ENCODE peak calls at places on chromosomes 12 and 14, in five cellular contexts. One of them, this sample, is unnamed.

GRCh38 chr12:38547586-38547985 is 231.0 kb downstream of the ALG10B start:
- DNase-seq in SK-N-MC: no peak
- DNase-seq in H1: no peak
- DNase-seq in transverse colon: no peak
- DNase-seq in stomach: no peak
- DNase-seq in this sample: no peak

GRCh38 chr12:131117438-131118245 is 163.9 kb downstream of the ADGRD1 start:
- DNase-seq in H1: no peak
- DNase-seq in transverse colon: no peak
- DNase-seq in stomach: no peak
- DNase-seq in SK-N-MC: no peak
- DNase-seq in this sample: peak; percentile 3

GRCh38 chr12:3753549-3754284 is 808 bp upstream of the CRACR2A start:
- DNase-seq in stomach: no peak
- DNase-seq in SK-N-MC: no peak
- DNase-seq in transverse colon: no peak
- DNase-seq in H1: peak; percentile 44
- DNase-seq in this sample: no peak

GRCh38 chr12:10249690-10250455 is 37.2 kb downstream of the GABARAPL1 start:
- DNase-seq in SK-N-MC: no peak
- DNase-seq in transverse colon: no peak
- DNase-seq in H1: no peak
- DNase-seq in stomach: no peak
- DNase-seq in this sample: no peak

GRCh38 chr14:62885451-62885850 is 159.8 kb downstream of the KCNH5 start:
- DNase-seq in stomach: no peak
- DNase-seq in SK-N-MC: no peak
- DNase-seq in transverse colon: no peak
- DNase-seq in H1: no peak
- DNase-seq in this sample: no peak

GRCh38 chr12:65389436-65389835 is 111.0 kb downstream of the MSRB3 start:
- DNase-seq in H1: no peak
- DNase-seq in transverse colon: no peak
- DNase-seq in SK-N-MC: no peak
- DNase-seq in stomach: no peak
- DNase-seq in this sample: no peak

GRCh38 chr14:21822109-21822508 is 148.5 kb upstream of the OR4E1 start:
- DNase-seq in transverse colon: no peak
- DNase-seq in H1: no peak
- DNase-seq in SK-N-MC: no peak
- DNase-seq in stomach: no peak
- DNase-seq in this sample: no peak

GRCh38 chr12:32549675-32550079 is 129.4 kb upstream of the DNM1L start:
- DNase-seq in SK-N-MC: no peak
- DNase-seq in transverse colon: no peak
- DNase-seq in stomach: no peak
- DNase-seq in H1: peak; percentile 46
- DNase-seq in this sample: no peak

GRCh38 chr14:52031781-52032180 is 37.1 kb downstream of the NID2 start:
- DNase-seq in SK-N-MC: no peak
- DNase-seq in stomach: no peak
- DNase-seq in transverse colon: no peak
- DNase-seq in H1: no peak
- DNase-seq in this sample: no peak

GRCh38 chr12:121793501-121793835 is at the start of gene RHOF:
- DNase-seq in SK-N-MC: no peak
- DNase-seq in transverse colon: peak; percentile 73
- DNase-seq in stomach: peak; percentile 68
- DNase-seq in H1: no peak
- DNase-seq in this sample: peak; percentile 81

GRCh38 chr14:105018414-105018813 is 2.5 kb downstream of the CDCA4 start:
- DNase-seq in transverse colon: no peak
- DNase-seq in SK-N-MC: no peak
- DNase-seq in stomach: no peak
- DNase-seq in H1: no peak
- DNase-seq in this sample: no peak

GRCh38 chr12:22733756-22734155 is 108.8 kb downstream of the ETNK1 start:
- DNase-seq in H1: no peak
- DNase-seq in SK-N-MC: no peak
- DNase-seq in stomach: no peak
- DNase-seq in transverse colon: no peak
- DNase-seq in this sample: no peak

GRCh38 chr12:52185400-52185967 is 6.3 kb downstream of the KRT80 start:
- DNase-seq in SK-N-MC: no peak
- DNase-seq in transverse colon: no peak
- DNase-seq in H1: no peak
- DNase-seq in stomach: no peak
- DNase-seq in this sample: no peak

GRCh38 chr12:59820594-59821011 is 224.8 kb downstream of the SLC16A7 start:
- DNase-seq in transverse colon: no peak
- DNase-seq in stomach: no peak
- DNase-seq in SK-N-MC: no peak
- DNase-seq in H1: no peak
- DNase-seq in this sample: no peak

GRCh38 chr14:99690636-99691035 is 6.5 kb downstream of the CYP46A1 start:
- DNase-seq in stomach: no peak
- DNase-seq in H1: peak; percentile 24
- DNase-seq in SK-N-MC: no peak
- DNase-seq in transverse colon: no peak
- DNase-seq in this sample: no peak

GRCh38 chr12:63276537-63277365 is 125.8 kb upstream of the AVPR1A start:
- DNase-seq in transverse colon: no peak
- DNase-seq in H1: peak; percentile 69
- DNase-seq in SK-N-MC: peak; percentile 3
- DNase-seq in stomach: peak; percentile 61
- DNase-seq in this sample: no peak

GRCh38 chr14:49464885-49465284 is 121.3 kb downstream of the RPS29 start:
- DNase-seq in H1: peak; percentile 58
- DNase-seq in transverse colon: no peak
- DNase-seq in SK-N-MC: no peak
- DNase-seq in stomach: no peak
- DNase-seq in this sample: no peak

GRCh38 chr12:75979181-75979580 is 52.4 kb downstream of the PHLDA1 start:
- DNase-seq in H1: no peak
- DNase-seq in stomach: no peak
- DNase-seq in SK-N-MC: no peak
- DNase-seq in transverse colon: no peak
- DNase-seq in this sample: no peak

GRCh38 chr12:92466391-92467305 is 236.1 kb upstream of the PLEKHG7 start:
- DNase-seq in stomach: no peak
- DNase-seq in SK-N-MC: no peak
- DNase-seq in H1: peak; percentile 49
- DNase-seq in transverse colon: peak; percentile 53
- DNase-seq in this sample: no peak

GRCh38 chr12:1439201-1439600 is 155.2 kb downstream of the FBXL14 start:
- DNase-seq in SK-N-MC: no peak
- DNase-seq in stomach: no peak
- DNase-seq in H1: no peak
- DNase-seq in transverse colon: no peak
- DNase-seq in this sample: no peak

GRCh38 chr14:41873379-41874034 is 266.8 kb downstream of the LRFN5 start:
- DNase-seq in transverse colon: no peak
- DNase-seq in stomach: no peak
- DNase-seq in SK-N-MC: peak; percentile 70
- DNase-seq in H1: no peak
- DNase-seq in this sample: no peak

GRCh38 chr12:91852646-91853045 is 293.0 kb downstream of the BTG1 start:
- DNase-seq in SK-N-MC: peak; percentile 70
- DNase-seq in transverse colon: no peak
- DNase-seq in H1: no peak
- DNase-seq in stomach: no peak
- DNase-seq in this sample: no peak

GRCh38 chr14:104555621-104556255 is 23.8 kb upstream of the C14orf180 start:
- DNase-seq in transverse colon: no peak
- DNase-seq in H1: no peak
- DNase-seq in stomach: no peak
- DNase-seq in SK-N-MC: no peak
- DNase-seq in this sample: peak; percentile 10

GRCh38 chr14:20970647-20970982 is 15.3 kb downstream of the RNASE2 start:
- DNase-seq in H1: no peak
- DNase-seq in SK-N-MC: no peak
- DNase-seq in transverse colon: no peak
- DNase-seq in stomach: no peak
- DNase-seq in this sample: no peak

GRCh38 chr12:105233045-105233905 is 2.7 kb downstream of the APPL2 start:
- DNase-seq in stomach: no peak
- DNase-seq in SK-N-MC: no peak
- DNase-seq in H1: no peak
- DNase-seq in transverse colon: no peak
- DNase-seq in this sample: no peak

GRCh38 chr14:71266994-71267636 is 359.9 kb downstream of the PCNX1 start:
- DNase-seq in SK-N-MC: no peak
- DNase-seq in stomach: no peak
- DNase-seq in transverse colon: no peak
- DNase-seq in H1: no peak
- DNase-seq in this sample: no peak

GRCh38 chr14:76117789-76118188 is 33.9 kb upstream of the GPATCH2L start:
- DNase-seq in stomach: no peak
- DNase-seq in transverse colon: no peak
- DNase-seq in SK-N-MC: no peak
- DNase-seq in H1: no peak
- DNase-seq in this sample: no peak

GRCh38 chr14:97687944-97688625 is 890.9 kb downstream of the VRK1 start:
- DNase-seq in stomach: no peak
- DNase-seq in H1: no peak
- DNase-seq in transverse colon: no peak
- DNase-seq in SK-N-MC: no peak
- DNase-seq in this sample: no peak

GRCh38 chr14:35858521-35859209 is 32.5 kb downstream of the BRMS1L start:
- DNase-seq in stomach: no peak
- DNase-seq in transverse colon: no peak
- DNase-seq in H1: no peak
- DNase-seq in SK-N-MC: no peak
- DNase-seq in this sample: no peak

GRCh38 chr12:113269257-113269943 is 48.1 kb downstream of the TPCN1 start:
- DNase-seq in SK-N-MC: no peak
- DNase-seq in stomach: no peak
- DNase-seq in transverse colon: no peak
- DNase-seq in H1: no peak
- DNase-seq in this sample: no peak

GRCh38 chr12:47979686-47980085 is 16.3 kb downstream of the TMEM106C start:
- DNase-seq in H1: no peak
- DNase-seq in transverse colon: no peak
- DNase-seq in SK-N-MC: no peak
- DNase-seq in stomach: no peak
- DNase-seq in this sample: no peak

DNA sequence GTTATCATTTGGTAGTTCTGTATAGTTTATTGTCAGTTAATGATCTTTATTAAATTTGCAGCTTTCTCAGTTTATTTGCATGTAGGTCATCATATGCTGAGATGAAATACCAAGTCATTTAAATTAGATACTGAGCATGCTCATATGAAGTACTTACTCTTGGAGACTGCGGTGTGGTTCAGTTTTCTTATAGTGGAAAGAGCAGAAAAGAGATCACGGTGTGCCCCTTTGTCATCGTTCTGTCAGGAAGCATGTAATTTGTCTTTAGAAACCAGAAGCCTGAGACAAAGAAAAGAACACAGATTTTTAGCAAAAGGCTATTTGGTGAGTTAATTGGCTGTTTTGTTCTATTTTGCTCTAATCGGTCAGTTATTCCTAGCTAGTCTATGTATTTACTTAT is 75.6 kb downstream of the PLEKHA5 start:
- DNase-seq in SK-N-MC: no peak
- DNase-seq in stomach: no peak
- DNase-seq in transverse colon: no peak
- DNase-seq in H1: no peak
- DNase-seq in this sample: no peak
- H3K27ac ChIP-seq in SK-N-MC: no peak overlapping the region
- H3K27ac ChIP-seq in stomach: no peak overlapping the region
- H3K27ac ChIP-seq in transverse colon: no peak overlapping the region
- H3K27ac ChIP-seq in H1: no peak overlapping the region
- H3K27ac ChIP-seq in this sample: no peak overlapping the region

GRCh38 chr12:57584690-57585089 is 6.3 kb upstream of the PIP4K2C start:
- DNase-seq in stomach: no peak
- DNase-seq in SK-N-MC: no peak
- DNase-seq in H1: no peak
- DNase-seq in transverse colon: no peak
- DNase-seq in this sample: no peak
- TF ChIP-seq POLR2AphosphoS5 in stomach: no peak
- TF ChIP-seq POLR2AphosphoS5 in SK-N-MC: no peak
- TF ChIP-seq POLR2AphosphoS5 in H1: no peak
- TF ChIP-seq POLR2AphosphoS5 in transverse colon: no peak
- TF ChIP-seq POLR2AphosphoS5 in this sample: no peak

GRCh38 chr12:94262228-94263010 is 114.0 kb downstream of the PLXNC1 start:
- DNase-seq in stomach: peak; percentile 68
- DNase-seq in transverse colon: peak; percentile 81
- DNase-seq in H1: no peak
- DNase-seq in SK-N-MC: no peak
- DNase-seq in this sample: peak; percentile 89

GRCh38 chr12:94261119-94261518 is 112.7 kb downstream of the PLXNC1 start:
- DNase-seq in transverse colon: no peak
- DNase-seq in stomach: no peak
- DNase-seq in SK-N-MC: no peak
- DNase-seq in H1: no peak
- DNase-seq in this sample: no peak

GRCh38 chr12:94260717-94261116 is 112.3 kb downstream of the PLXNC1 start:
- DNase-seq in SK-N-MC: no peak
- DNase-seq in H1: no peak
- DNase-seq in transverse colon: no peak
- DNase-seq in stomach: no peak
- DNase-seq in this sample: no peak

GRCh38 chr12:94263011-94263786 is 114.8 kb downstream of the PLXNC1 start:
- DNase-seq in H1: no peak
- DNase-seq in transverse colon: peak; percentile 33
- DNase-seq in stomach: no peak
- DNase-seq in SK-N-MC: no peak
- DNase-seq in this sample: no peak

GRCh38 chr12:94261781-94262180 is 113.4 kb downstream of the PLXNC1 start:
- DNase-seq in transverse colon: no peak
- DNase-seq in H1: no peak
- DNase-seq in stomach: no peak
- DNase-seq in SK-N-MC: no peak
- DNase-seq in this sample: no peak
- H3K27ac ChIP-seq in transverse colon: peak overlapping the region; percentile 77
- H3K27ac ChIP-seq in H1: no peak overlapping the region
- H3K27ac ChIP-seq in stomach: peak overlapping the region; percentile 83
- H3K27ac ChIP-seq in SK-N-MC: no peak overlapping the region
- H3K27ac ChIP-seq in this sample: peak overlapping the region; percentile 90

DNA sequence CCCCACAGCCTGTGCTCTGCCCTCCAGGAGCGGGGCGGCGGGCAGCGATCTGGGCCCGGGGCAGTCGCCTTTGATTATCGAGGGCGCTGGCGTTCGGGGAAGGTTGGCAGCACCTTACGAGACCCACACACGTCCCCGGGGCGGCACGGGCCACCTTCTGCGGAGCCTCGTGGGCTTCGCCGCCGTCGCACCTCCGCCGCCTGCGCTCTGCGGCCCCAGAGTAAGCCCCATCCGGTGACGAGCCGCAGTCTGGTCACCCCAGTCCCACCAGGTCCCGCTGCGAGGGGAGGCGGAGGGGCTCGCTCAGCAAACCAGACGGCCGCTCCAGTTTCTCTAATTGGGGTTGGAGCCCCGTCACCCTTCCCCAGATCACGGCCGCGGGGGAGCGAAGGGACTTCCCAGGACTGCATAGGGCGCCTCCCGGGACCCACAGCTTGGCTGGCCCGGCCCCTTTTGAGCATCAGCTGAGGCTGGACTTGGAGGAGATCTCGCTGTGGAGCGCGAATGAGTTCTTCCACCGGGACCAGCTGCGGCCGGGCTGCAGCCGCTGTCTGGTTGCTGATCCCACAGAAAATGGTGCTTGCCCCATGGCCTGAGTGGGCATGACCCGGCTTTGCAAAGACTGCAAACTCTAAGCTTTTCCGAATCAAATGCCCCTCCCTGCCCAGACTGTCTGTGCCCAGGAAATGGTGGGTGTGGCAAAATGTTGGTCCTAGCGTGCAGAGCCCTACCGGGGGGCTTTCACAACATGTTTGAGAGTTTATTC is 559 bp downstream of the LGALS3 start:
- DNase-seq in H1: peak; percentile 78
- DNase-seq in stomach: peak; percentile 70
- DNase-seq in SK-N-MC: no peak
- DNase-seq in transverse colon: peak; percentile 59
- DNase-seq in this sample: peak; percentile 80
- TF ChIP-seq POLR2AphosphoS5 in H1: no peak
- TF ChIP-seq POLR2AphosphoS5 in stomach: no peak
- TF ChIP-seq POLR2AphosphoS5 in SK-N-MC: no peak
- TF ChIP-seq POLR2AphosphoS5 in transverse colon: no peak
- TF ChIP-seq POLR2AphosphoS5 in this sample: peak; percentile 19

This sample was measured in upper lobe of left lung.